ENCODE peak calls at places on chromosomes 6 and 20, in six cellular contexts. D is brain microvascular endothelial cell, M is natural killer cell, Q is BJ, S is A549, T is RPMI8226. E is an unnamed sample.

GRCh38 chr20:31710423-31711250 is 12.0 kb downstream of the BCL2L1 start:
- DNase-seq in Q (no peak), M (no peak), S (no peak), T (peak; percentile 90), D (no peak), E (no peak)

GRCh38 chr20:5780233-5781217 is 30.3 kb downstream of the SHLD1 start:
- DNase-seq in Q (no peak), M (no peak), T (no peak), S (no peak), D (no peak), E (no peak)

GRCh38 chr6:72748759-72749158 is 126.9 kb downstream of the KCNQ5 start:
- DNase-seq in M (no peak), T (no peak), Q (peak; percentile 60), S (no peak), D (peak; percentile 61), E (peak; percentile 80)

GRCh38 chr6:41836022-41836659 is 48.6 kb downstream of the TOMM6 start:
- DNase-seq in D (no peak), Q (no peak), S (no peak), T (no peak), M (no peak), E (peak; percentile 1)

GRCh38 chr6:165952514-165952913 is 215.1 kb downstream of the TBXT start:
- DNase-seq in M (no peak), Q (no peak), S (no peak), D (no peak), T (no peak), E (no peak)

GRCh38 chr20:53884859-53885654 is 185.3 kb downstream of the BCAS1 start:
- DNase-seq in D (peak; percentile 31), M (no peak), Q (no peak), S (no peak), T (no peak), E (no peak)

GRCh38 chr6:25013249-25013648 is 77.5 kb upstream of the RIPOR2 start:
- DNase-seq in D (no peak), S (no peak), Q (no peak), M (no peak), T (no peak), E (no peak)

GRCh38 chr6:139164001-139164400 is 29.1 kb downstream of the HECA start:
- DNase-seq in S (no peak), T (no peak), M (no peak), Q (no peak), D (no peak), E (no peak)

GRCh38 chr20:43667341-43668132 is 623 bp downstream of the MYBL2 start:
- DNase-seq in Q (no peak), D (no peak), T (peak; percentile 51), M (no peak), S (peak; percentile 21), E (no peak)

GRCh38 chr20:8447262-8448120 is 315.4 kb downstream of the PLCB1 start:
- DNase-seq in D (no peak), Q (no peak), M (no peak), S (no peak), T (no peak), E (no peak)

GRCh38 chr6:32167154-32167760 is 2.9 kb downstream of the EGFL8 start:
- DNase-seq in Q (no peak), M (no peak), T (no peak), S (no peak), D (no peak), E (no peak)

GRCh38 chr20:6265204-6265904 is 142.5 kb upstream of the FERMT1 start:
- DNase-seq in T (peak; percentile 44), D (peak; percentile 82), Q (peak; percentile 4), S (peak; percentile 8), M (no peak), E (peak; percentile 18)

GRCh38 chr6:148628251-148628650 is 118.6 kb upstream of the UST start:
- DNase-seq in T (no peak), D (no peak), S (no peak), Q (no peak), M (no peak), E (no peak)

GRCh38 chr6:3119040-3119723 is 671 bp downstream of the BPHL start:
- DNase-seq in M (no peak), Q (no peak), S (peak; percentile 33), D (peak; percentile 19), T (peak; percentile 42), E (no peak)